ENCODE peak calls at places on chromosome 11, in nine cellular contexts. J is WTC11, T is AG20443, B is colonic mucosa, V is ureter, I is H1, P is lung microvascular endothelial cell, D is neural crest cell, O is kidney tubule cell. S is an unnamed sample.

GRCh38 chr11:121053244-121053643 is 29.3 kb downstream of the TBCEL start:
- DNase-seq in T (no peak), B (no peak), D (no peak), I (no peak), O (no peak), J (no peak), V (no peak), P (no peak), S (no peak)

GRCh38 chr11:32118025-32118974 is 27.4 kb downstream of the RCN1 start:
- DNase-seq in B (no peak), I (no peak), P (peak; percentile 52), O (peak; percentile 75), T (no peak), V (no peak), D (no peak), J (no peak), S (peak; percentile 7)

GRCh38 chr11:28058333-28058732 is 49.6 kb downstream of the KIF18A start:
- DNase-seq in D (no peak), T (no peak), I (no peak), B (no peak), O (no peak), V (no peak), J (no peak), P (no peak), S (no peak)

GRCh38 chr11:114354076-114354475 is 46.2 kb downstream of the C11orf71 start:
- DNase-seq in T (peak; percentile 35), J (no peak), P (peak; percentile 85), O (peak; percentile 93), V (no peak), D (no peak), I (no peak), B (no peak), S (no peak)

GRCh38 chr11:57203359-57203758 is 21.6 kb downstream of the LRRC55 start:
- DNase-seq in B (peak; percentile 36), J (no peak), V (no peak), P (peak; percentile 23), D (no peak), T (peak; percentile 31), I (no peak), O (no peak), S (no peak)

GRCh38 chr11:1171223-1171984 is 13.7 kb downstream of the MUC5AC start:
- DNase-seq in D (no peak), T (no peak), J (no peak), O (no peak), P (no peak), B (no peak), V (no peak), I (no peak), S (no peak)

GRCh38 chr11:3231851-3232744 is at the start of gene MRGPRE:
- DNase-seq in D (no peak), B (no peak), T (peak; percentile 78), O (no peak), V (no peak), I (no peak), P (no peak), J (peak; percentile 18), S (no peak)

GRCh38 chr11:20057055-20057943 is 103.0 kb downstream of the DBX1 start:
- DNase-seq in D (no peak), I (no peak), P (no peak), V (no peak), T (peak; percentile 35), J (no peak), O (no peak), B (no peak), S (no peak)

GRCh38 chr11:1967641-1968225 is 20.6 kb downstream of the MRPL23 start:
- DNase-seq in P (no peak), T (no peak), J (no peak), D (no peak), V (no peak), I (no peak), O (no peak), B (no peak), S (no peak)